ENCODE peak calls at places on chromosomes 13 and 19, in ten cellular contexts. T is brain microvascular endothelial cell; G is tibial artery; R is SJSA1; W is adipocyte; Z is cardiac muscle cell; B is A673; F is heart left ventricle; P is endothelial cell of umbilical vein; H is CD8-positive, alpha-beta memory T cell. J is an unnamed sample. For H3K27me3, the result is how much of the 10 kb centered on the place peaks cover.

GRCh38 chr13:89846890-89847585 is 1500.4 kb upstream of the MIR17HG start:
- DNase-seq in T (no peak), G (no peak), R (no peak), W (no peak), Z (peak), B (no peak), F (no peak), P (no peak), H (no peak), J (no peak)

GRCh38 chr13:106378263-106378662 is 157.2 kb downstream of the EFNB2 start:
- DNase-seq in T (no peak), G (no peak), R (no peak), W (no peak), Z (no peak), B (no peak), F (no peak), P (no peak), H (no peak), J (no peak)

GRCh38 chr13:98994080-98994479 is 16.2 kb upstream of the DOCK9 start:
- DNase-seq in T (no peak), G (no peak), R (peak), W (no peak), Z (no peak), B (no peak), F (no peak), P (no peak), H (no peak), J (no peak)

GRCh38 chr19:4361152-4362037 is 18.0 kb downstream of the MPND start:
- DNase-seq in T (peak), G (no peak), R (peak), W (no peak), Z (no peak), B (no peak), F (no peak), P (no peak), H (no peak), J (no peak)

GRCh38 chr13:44703371-44703770 is 127.2 kb upstream of the TSC22D1 start:
- DNase-seq in T (peak), G (no peak), R (no peak), W (peak), Z (peak), B (no peak), F (no peak), P (no peak), H (no peak), J (no peak)

GRCh38 chr19:35732540-35733179 is 9.6 kb downstream of the IGFLR1 start:
- DNase-seq in T (no peak), G (no peak), R (no peak), W (no peak), Z (no peak), B (no peak), F (no peak), P (no peak), H (no peak), J (no peak)

GRCh38 chr13:21124853-21125252 is 51.5 kb downstream of the SKA3 start:
- DNase-seq in T (peak), G (no peak), R (peak), W (no peak), Z (peak), B (peak), F (no peak), P (peak), H (no peak), J (peak)

GRCh38 chr19:38417544-38418506 is 8.2 kb downstream of the RASGRP4 start:
- DNase-seq in T (no peak), G (peak), R (no peak), W (peak), Z (peak), B (peak), F (peak), P (no peak), H (peak), J (no peak)

GRCh38 chr19:46082728-46083050 is 41.8 kb downstream of the IGFL3 start:
- DNase-seq in T (no peak), G (no peak), R (no peak), W (no peak), Z (no peak), B (no peak), F (no peak), P (no peak), H (no peak), J (no peak)

GRCh38 chr19:10228925-10229324 is 2.2 kb downstream of the S1PR2 start:
- DNase-seq in T (peak), G (no peak), R (no peak), W (peak), Z (peak), B (peak), F (no peak), P (peak), H (peak), J (peak)

GRCh38 chr13:22839554-22840286 is 341.1 kb upstream of the SGCG start:
- DNase-seq in T (no peak), G (no peak), R (no peak), W (no peak), Z (no peak), B (no peak), F (no peak), P (no peak), H (no peak), J (no peak)

GRCh38 chr13:110407021-110407420 is 99.9 kb downstream of the COL4A2 start:
- DNase-seq in T (no peak), G (no peak), R (peak), W (no peak), Z (no peak), B (no peak), F (no peak), P (no peak), H (no peak), J (no peak)

GRCh38 chr13:74135306-74136088 is 1.3 kb upstream of the KLF12 start:
- DNase-seq in T (peak), G (peak), R (peak), W (peak), Z (peak), B (peak), F (peak), P (peak), H (peak), J (peak)

GRCh38 chr13:70905035-70905434 is 796.8 kb upstream of the KLHL1 start:
- DNase-seq in T (no peak), G (no peak), R (no peak), W (no peak), Z (peak), B (no peak), F (no peak), P (peak), H (no peak), J (no peak)

GRCh38 chr19:45376045-45376724 is 5.8 kb upstream of the ERCC2 start:
- DNase-seq in T (peak), G (peak), R (peak), W (peak), Z (peak), B (peak), F (peak), P (peak), H (no peak), J (peak)

GRCh38 chr19:11247391-11247790 is 8.0 kb downstream of the ANGPTL8 start:
- DNase-seq in T (no peak), G (peak), R (no peak), W (no peak), Z (peak), B (no peak), F (peak), P (no peak), H (no peak), J (no peak)

GRCh38 chr13:43664700-43665191 is 122.0 kb downstream of the ENOX1 start:
- DNase-seq in T (peak), G (no peak), R (peak), W (peak), Z (peak), B (peak), F (peak), P (peak), H (no peak), J (peak)

GRCh38 chr19:48558018-48558684 is 6.2 kb downstream of the SULT2B1 start:
- DNase-seq in T (peak), G (peak), R (no peak), W (peak), Z (peak), B (no peak), F (no peak), P (no peak), H (no peak), J (no peak)

GRCh38 chr19:784541-784940 is 12.7 kb upstream of the PTBP1 start:
- DNase-seq in T (no peak), G (no peak), R (no peak), W (no peak), Z (no peak), B (no peak), F (no peak), P (no peak), H (no peak), J (no peak)

GRCh38 chr19:35122687-35123551 is 7.3 kb downstream of the FXYD3 start:
- DNase-seq in T (no peak), G (no peak), R (no peak), W (no peak), Z (no peak), B (no peak), F (no peak), P (no peak), H (no peak), J (peak)

GRCh38 chr13:37382156-37382555 is 216.4 kb downstream of the POSTN start:
- DNase-seq in T (no peak), G (no peak), R (no peak), W (peak), Z (no peak), B (no peak), F (no peak), P (no peak), H (no peak), J (no peak)

GRCh38 chr19:41755328-41755913 is at the start of gene CEACAM6:
- DNase-seq in T (no peak), G (peak), R (no peak), W (no peak), Z (no peak), B (no peak), F (no peak), P (no peak), H (no peak), J (no peak)

GRCh38 chr19:6728346-6728745 is 7.9 kb upstream of the C3 start:
- DNase-seq in T (no peak), G (peak), R (no peak), W (no peak), Z (no peak), B (no peak), F (no peak), P (peak), H (no peak), J (no peak)

GRCh38 chr19:46574533-46574932 is 26.6 kb upstream of the CALM3 start:
- DNase-seq in T (no peak), G (no peak), R (no peak), W (peak), Z (peak), B (peak), F (no peak), P (no peak), H (peak), J (no peak)

GRCh38 chr13:47896546-47896945 is 104.5 kb downstream of the SUCLA2 start:
- DNase-seq in T (no peak), G (no peak), R (no peak), W (no peak), Z (no peak), B (no peak), F (no peak), P (no peak), H (no peak), J (no peak)

GRCh38 chr13:99312493-99312883 is 5.3 kb upstream of the GPR183 start:
- DNase-seq in T (peak), G (peak), R (no peak), W (peak), Z (peak), B (no peak), F (peak), P (no peak), H (no peak), J (peak)

GRCh38 chr19:10553943-10554381 is 10.3 kb downstream of the ATG4D start:
- DNase-seq in T (no peak), G (no peak), R (no peak), W (no peak), Z (no peak), B (no peak), F (no peak), P (no peak), H (peak), J (no peak)

GRCh38 chr19:28727133-28727834 is 485.7 kb downstream of the UQCRFS1 start:
- DNase-seq in T (no peak), G (no peak), R (no peak), W (peak), Z (peak), B (no peak), F (no peak), P (no peak), H (peak), J (peak)

GRCh38 chr13:112104873-112105234 is 37.9 kb downstream of the SOX1 start:
- DNase-seq in T (no peak), G (no peak), R (peak), W (no peak), Z (no peak), B (peak), F (no peak), P (no peak), H (no peak), J (no peak)

GRCh38 chr13:112103260-112103843 is 36.4 kb downstream of the SOX1 start:
- DNase-seq in T (no peak), G (no peak), R (peak), W (no peak), Z (no peak), B (no peak), F (no peak), P (no peak), H (no peak), J (no peak)

GRCh38 chr13:112101360-112101930 is 34.5 kb downstream of the SOX1 start:
- DNase-seq in T (no peak), G (no peak), R (no peak), W (no peak), Z (no peak), B (peak), F (no peak), P (no peak), H (no peak), J (no peak)

GRCh38 chr13:112103971-112104872 is 37.3 kb downstream of the SOX1 start:
- DNase-seq in T (no peak), G (no peak), R (peak), W (no peak), Z (no peak), B (peak), F (no peak), P (no peak), H (no peak), J (no peak)

DNA sequence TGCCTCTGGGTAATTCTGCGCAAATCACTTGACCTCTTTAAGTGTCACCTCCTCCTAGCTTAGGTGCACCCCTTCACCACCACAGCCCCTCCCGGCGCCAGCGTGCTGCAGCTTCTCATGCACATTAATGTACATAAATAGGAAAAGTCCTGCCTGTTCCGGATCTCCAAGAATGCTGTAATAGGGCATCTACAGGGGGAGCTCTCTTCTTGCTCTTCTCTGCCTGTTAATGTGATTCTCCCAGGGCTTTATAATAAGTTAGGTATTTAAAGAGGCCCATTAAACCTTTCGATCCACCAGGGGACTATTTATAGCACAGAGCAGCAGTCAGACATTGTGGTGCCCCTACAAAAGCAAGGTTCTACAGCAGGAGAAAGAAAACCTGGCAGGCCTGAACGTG is 35.3 kb downstream of the SOX1 start:
- DNase-seq in T (no peak), G (no peak), R (peak), W (no peak), Z (no peak), B (peak), F (no peak), P (no peak), H (no peak), J (no peak)
- H3K27me3 ChIP-seq in T (under half), G (half or more), R (half or more), W (under half), Z (half or more), B (under half), F (half or more), P (under half), H (under half), J (under half)

GRCh38 chr19:15293751-15294505 is 38.4 kb downstream of the BRD4 start:
- DNase-seq in T (no peak), G (no peak), R (no peak), W (peak), Z (peak), B (no peak), F (no peak), P (no peak), H (no peak), J (no peak)

GRCh38 chr19:15294591-15294990 is 37.7 kb downstream of the BRD4 start:
- DNase-seq in T (no peak), G (no peak), R (no peak), W (no peak), Z (no peak), B (no peak), F (peak), P (no peak), H (no peak), J (no peak)

GRCh38 chr19:15297416-15298224 is 34.7 kb downstream of the BRD4 start:
- DNase-seq in T (peak), G (no peak), R (no peak), W (peak), Z (peak), B (peak), F (no peak), P (no peak), H (peak), J (peak)

GRCh38 chr19:15296841-15297415 is 35.4 kb downstream of the BRD4 start:
- DNase-seq in T (no peak), G (no peak), R (no peak), W (no peak), Z (no peak), B (no peak), F (no peak), P (no peak), H (peak), J (peak)

GRCh38 chr19:15296353-15296752 is 36.0 kb downstream of the BRD4 start:
- DNase-seq in T (no peak), G (no peak), R (no peak), W (no peak), Z (no peak), B (no peak), F (peak), P (no peak), H (no peak), J (no peak)
- H3K4me3 ChIP-seq in T (no peak), G (no peak), R (no peak), W (no peak), Z (no peak), B (no peak), F (no peak), P (no peak), H (no peak), J (no peak)

GRCh38 chr19:18609717-18610051 is 3.0 kb upstream of the TMEM59L start:
- DNase-seq in T (no peak), G (no peak), R (no peak), W (no peak), Z (no peak), B (no peak), F (no peak), P (no peak), H (no peak), J (no peak)

GRCh38 chr19:18606281-18607221 is at the start of gene CRLF1:
- DNase-seq in T (no peak), G (no peak), R (no peak), W (peak), Z (no peak), B (no peak), F (no peak), P (no peak), H (no peak), J (no peak)

GRCh38 chr19:18607222-18608101 is 863 bp upstream of the CRLF1 start:
- DNase-seq in T (no peak), G (no peak), R (no peak), W (peak), Z (no peak), B (peak), F (no peak), P (no peak), H (no peak), J (no peak)

GRCh38 chr19:18608805-18609716 is 2.5 kb upstream of the CRLF1 start:
- DNase-seq in T (no peak), G (no peak), R (no peak), W (no peak), Z (no peak), B (no peak), F (no peak), P (no peak), H (no peak), J (no peak)

DNA sequence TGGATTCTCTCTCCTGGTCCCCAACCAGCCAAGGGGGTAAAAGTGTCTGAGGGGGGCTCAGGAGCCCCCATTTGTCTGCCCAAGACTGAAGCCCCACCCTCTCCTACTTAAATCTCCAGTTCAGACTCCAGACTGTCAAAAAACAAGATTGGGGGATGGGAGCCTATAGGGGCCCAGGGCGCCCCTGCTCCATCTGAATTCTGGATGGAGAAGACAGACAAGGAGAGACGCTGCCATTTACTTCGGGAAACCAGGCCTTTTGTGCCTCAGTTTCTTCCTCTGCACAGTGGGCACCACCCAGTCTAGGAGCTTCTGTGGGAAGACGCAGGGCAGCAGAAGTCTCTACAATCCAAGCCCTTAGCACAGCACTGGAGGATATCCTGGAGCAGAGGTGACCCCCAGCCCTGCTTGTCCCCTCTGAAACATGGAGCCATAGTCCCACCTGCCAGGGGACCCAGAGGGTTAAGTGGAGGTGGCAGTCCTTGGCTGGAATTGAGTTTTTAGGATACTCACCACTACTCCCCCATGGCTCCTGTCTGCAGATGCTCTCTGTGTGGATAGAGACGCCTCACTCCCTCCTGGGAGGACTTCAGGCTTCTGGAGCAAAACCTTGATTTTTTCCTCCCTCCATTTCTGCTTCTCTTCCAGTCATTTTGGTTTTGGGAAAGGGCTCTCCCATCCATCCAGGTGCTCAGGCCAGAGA is 1.7 kb upstream of the CRLF1 start:
- DNase-seq in T (no peak), G (no peak), R (no peak), W (no peak), Z (no peak), B (no peak), F (no peak), P (no peak), H (no peak), J (no peak)
- H3K27me3 ChIP-seq in T (half or more), G (half or more), R (half or more), W (under half), Z (half or more), B (under half), F (half or more), P (half or more), H (half or more), J (half or more)

GRCh38 chr13:25067054-25067453 is 28.9 kb upstream of the PABPC3 start:
- DNase-seq in T (no peak), G (no peak), R (no peak), W (no peak), Z (no peak), B (no peak), F (no peak), P (no peak), H (no peak), J (no peak)

GRCh38 chr13:25069911-25070310 is 26.0 kb upstream of the PABPC3 start:
- DNase-seq in T (no peak), G (no peak), R (no peak), W (no peak), Z (no peak), B (peak), F (no peak), P (no peak), H (no peak), J (no peak)

GRCh38 chr13:25065974-25066770 is 29.8 kb upstream of the PABPC3 start:
- DNase-seq in T (no peak), G (no peak), R (no peak), W (no peak), Z (no peak), B (no peak), F (no peak), P (no peak), H (no peak), J (no peak)

GRCh38 chr13:25069236-25069635 is 26.7 kb upstream of the PABPC3 start:
- DNase-seq in T (no peak), G (no peak), R (no peak), W (no peak), Z (no peak), B (no peak), F (no peak), P (no peak), H (no peak), J (no peak)

GRCh38 chr13:25068810-25069209 is 27.1 kb upstream of the PABPC3 start:
- DNase-seq in T (no peak), G (no peak), R (no peak), W (no peak), Z (no peak), B (no peak), F (no peak), P (no peak), H (no peak), J (no peak)
- H3K4me3 ChIP-seq in T (no peak), G (no peak), R (no peak), W (no peak), Z (no peak), B (no peak), F (no peak), P (no peak), H (no peak), J (no peak)

DNA sequence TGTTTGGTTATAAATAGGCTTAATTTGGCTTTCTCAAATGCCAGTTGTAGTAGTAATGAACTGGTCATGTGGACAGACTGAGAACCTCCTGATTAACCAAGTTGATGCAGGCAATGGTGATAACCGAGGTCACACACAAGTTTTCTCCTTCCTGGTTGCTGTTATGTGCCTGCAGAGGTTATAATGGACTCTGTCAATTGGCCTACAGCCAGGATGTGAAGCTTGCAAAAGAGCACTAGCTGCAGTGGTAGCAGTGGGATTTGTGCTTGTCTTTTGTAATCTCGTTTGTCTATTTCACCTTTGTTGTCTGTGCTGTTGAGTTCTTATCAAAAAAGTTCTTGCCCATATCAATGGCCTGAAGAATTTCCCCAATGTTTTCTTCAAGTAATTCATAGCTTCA is 20.6 kb downstream of the OR10H3 start:
- DNase-seq in T (no peak), G (no peak), R (no peak), W (no peak), Z (no peak), B (no peak), F (no peak), P (no peak), H (no peak), J (no peak)
- H3K27me3 ChIP-seq in T (under half), G (under half), R (under half), W (under half), Z (under half), B (half or more), F (under half), P (under half), H (under half), J (under half)

GRCh38 chr19:2488405-2488941 is 12.5 kb downstream of the GADD45B start:
- DNase-seq in T (no peak), G (no peak), R (no peak), W (no peak), Z (no peak), B (no peak), F (no peak), P (no peak), H (no peak), J (no peak)
- H3K4me3 ChIP-seq in T (peak), G (peak), R (no peak), W (peak), Z (no peak), B (peak), F (peak), P (peak), H (no peak), J (no peak)